ENCODE peak calls at places on chromosomes 11 and 22, in ten cellular contexts. H, Y, A, P, O, Q, R, I, D and T are unnamed samples.
A peak's percentile ranks its signal among the peaks of the same experiment; 100 is the strongest.

GRCh38 chr11:2313051-2313951 is 11.5 kb downstream of the TSPAN32 start:
- DNase-seq in O (peak; percentile 72), R (no peak), A (no peak), Q (no peak), I (no peak), P (no peak), Y (no peak), H (no peak), D (peak; percentile 15), T (no peak)

GRCh38 chr11:14644396-14645246 is 1.0 kb downstream of the PDE3B start:
- DNase-seq in Q (no peak), H (peak; percentile 16), P (peak; percentile 52), O (no peak), R (no peak), Y (no peak), A (peak; percentile 47), D (peak; percentile 57), I (no peak), T (no peak)

GRCh38 chr11:63614136-63614664 is at the start of gene PLAAT3:
- DNase-seq in H (no peak), D (peak; percentile 81), R (peak; percentile 77), I (peak; percentile 94), A (peak; percentile 39), O (peak; percentile 91), P (peak; percentile 73), Y (no peak), Q (no peak), T (peak; percentile 50)

GRCh38 chr22:33726294-33726711 is 194.0 kb downstream of the LARGE1 start:
- DNase-seq in Y (peak; percentile 7), R (peak; percentile 31), D (peak; percentile 61), Q (peak; percentile 1), O (no peak), I (no peak), P (no peak), H (peak; percentile 60), A (no peak), T (no peak)

GRCh38 chr11:46446343-46446751 is 54.8 kb upstream of the CHRM4 start:
- DNase-seq in R (no peak), H (no peak), D (no peak), I (no peak), P (no peak), Q (no peak), Y (no peak), A (no peak), O (no peak), T (no peak)

GRCh38 chr11:106708348-106708747 is 309.9 kb downstream of the GUCY1A2 start:
- DNase-seq in Y (no peak), O (no peak), R (no peak), I (no peak), Q (no peak), A (no peak), H (no peak), D (no peak), P (no peak), T (no peak)

GRCh38 chr22:39500101-39500500 is 2.0 kb upstream of the MIEF1 start:
- DNase-seq in I (no peak), D (no peak), Q (no peak), H (no peak), O (no peak), A (no peak), Y (no peak), R (no peak), P (no peak), T (no peak)

GRCh38 chr11:5363712-5364111 is 12.4 kb downstream of the OR51B6 start:
- DNase-seq in Y (no peak), R (no peak), Q (no peak), I (no peak), D (no peak), P (no peak), H (no peak), O (no peak), A (no peak), T (no peak)

GRCh38 chr22:43152355-43153071 is 1.2 kb downstream of the TSPO start:
- DNase-seq in P (peak; percentile 88), A (no peak), R (peak; percentile 66), D (peak; percentile 73), H (peak; percentile 68), Q (no peak), I (peak; percentile 94), Y (no peak), O (peak; percentile 88), T (peak; percentile 50)

GRCh38 chr22:49913026-49913425 is 5.2 kb downstream of the ALG12 start:
- DNase-seq in A (no peak), Y (no peak), O (no peak), P (no peak), Q (no peak), I (no peak), D (no peak), R (no peak), H (no peak), T (no peak)

GRCh38 chr11:97432926-97433325 is 1043.1 kb downstream of the JRKL start:
- DNase-seq in A (no peak), Q (no peak), D (no peak), Y (no peak), I (no peak), O (no peak), P (no peak), H (no peak), R (no peak), T (no peak)

GRCh38 chr11:118694185-118694584 is 14.7 kb upstream of the TREH start:
- DNase-seq in R (peak; percentile 17), I (no peak), H (no peak), Q (no peak), D (no peak), P (no peak), A (no peak), O (no peak), Y (no peak), T (no peak)
- TF ChIP-seq CTCF in R (no peak), I (no peak), H (no peak), Q (no peak), D (no peak), P (no peak), A (no peak), O (no peak), Y (no peak), T (no peak)

GRCh38 chr11:26331911-26332571 is at the start of gene ANO3:
- DNase-seq in O (peak; percentile 74), D (peak; percentile 73), H (peak; percentile 52), A (peak; percentile 86), Y (peak; percentile 18), R (peak; percentile 47), P (peak; percentile 31), Q (peak; percentile 79), I (peak; percentile 87), T (no peak)
- TF ChIP-seq CTCF in O (peak; percentile 42), D (peak; percentile 32), H (peak; percentile 15), A (peak; percentile 77), Y (peak; percentile 70), R (peak; percentile 62), P (peak; percentile 12), Q (peak; percentile 85), I (no peak), T (no peak)

GRCh38 chr22:22167791-22168189 is 76.8 kb upstream of the VPREB1 start:
- DNase-seq in R (no peak), D (no peak), O (no peak), Q (no peak), A (no peak), I (no peak), H (no peak), P (no peak), Y (no peak), T (no peak)

GRCh38 chr22:22165936-22166710 is 78.5 kb upstream of the VPREB1 start:
- DNase-seq in R (no peak), Y (no peak), O (no peak), A (no peak), D (no peak), Q (no peak), P (no peak), H (no peak), I (no peak), T (no peak)

GRCh38 chr22:22161924-22162851 is 82.4 kb upstream of the VPREB1 start:
- DNase-seq in P (no peak), Q (no peak), O (no peak), A (no peak), Y (no peak), R (no peak), I (no peak), D (no peak), H (no peak), T (no peak)

GRCh38 chr22:22166941-22167713 is 77.5 kb upstream of the VPREB1 start:
- DNase-seq in I (no peak), P (no peak), R (no peak), O (no peak), D (no peak), Q (no peak), A (no peak), H (no peak), Y (no peak), T (no peak)

GRCh38 chr22:22164541-22165272 is 79.9 kb upstream of the VPREB1 start:
- DNase-seq in R (no peak), O (no peak), D (no peak), P (no peak), A (no peak), H (no peak), Y (no peak), I (no peak), Q (no peak), T (no peak)
- TF ChIP-seq CTCF in R (no peak), O (no peak), D (no peak), P (no peak), A (no peak), H (no peak), Y (no peak), I (no peak), Q (no peak), T (no peak)

GRCh38 chr11:118258410-118258809 is 5.7 kb downstream of the MPZL2 start:
- DNase-seq in R (peak; percentile 34), D (no peak), H (no peak), P (peak; percentile 18), Y (no peak), O (no peak), Q (no peak), I (no peak), A (no peak), T (no peak)
- TF ChIP-seq CTCF in R (peak; percentile 60), D (no peak), H (peak; percentile 46), P (no peak), Y (peak; percentile 14), O (no peak), Q (peak; percentile 41), I (no peak), A (peak; percentile 30), T (no peak)

GRCh38 chr11:13343931-13344717 is 66.5 kb downstream of the BMAL1 start:
- DNase-seq in P (peak; percentile 75), H (peak; percentile 64), R (peak; percentile 59), Q (peak; percentile 62), I (no peak), Y (peak; percentile 23), A (peak; percentile 58), O (no peak), D (peak; percentile 59), T (peak; percentile 74)
- TF ChIP-seq CTCF in P (peak; percentile 59), H (peak; percentile 82), R (peak; percentile 82), Q (peak; percentile 86), I (peak; percentile 74), Y (peak; percentile 82), A (peak; percentile 81), O (peak; percentile 85), D (peak; percentile 67), T (no peak)

DNA sequence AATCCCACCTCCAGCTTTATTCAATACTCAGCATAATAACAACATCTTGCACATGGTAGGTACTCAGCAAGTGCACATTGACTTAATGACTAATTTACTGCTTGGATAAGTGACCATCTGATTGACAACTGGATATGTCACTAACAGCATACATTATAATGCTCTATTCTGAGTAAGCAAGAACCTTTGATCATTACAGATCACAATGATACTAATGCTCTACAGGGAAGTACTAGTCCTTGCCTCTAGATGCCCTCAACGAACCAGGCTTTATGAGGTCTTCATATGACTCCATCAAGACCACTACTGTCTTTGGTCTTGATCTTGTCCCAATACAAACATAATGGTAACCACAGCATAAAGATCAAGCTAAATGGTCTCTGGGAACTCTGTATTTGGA is 167.6 kb upstream of the MTMR2 start:
- DNase-seq in O (no peak), D (no peak), P (no peak), H (no peak), Q (no peak), A (no peak), Y (no peak), R (peak; percentile 39), I (no peak), T (no peak)
- TF ChIP-seq CTCF in O (no peak), D (no peak), P (no peak), H (peak; percentile 32), Q (peak; percentile 11), A (no peak), Y (peak; percentile 10), R (no peak), I (no peak), T (no peak)